ENCODE peak calls at places on chromosome 17, in six cellular contexts. A is ovary, R is A549, S is HCT116, Q is tibial nerve, U is Peyer's patch. X is an unnamed sample. For H3K4me1, the result is how much of the 10 kb centered on the place peaks cover.

GRCh38 chr17:29141484-29141835 is 38.7 kb downstream of the MYO18A start:
- DNase-seq in Q (no peak), U (no peak), R (no peak), S (no peak), A (no peak), X (no peak)

GRCh38 chr17:488993-489757 is 136.6 kb upstream of the RPH3AL start:
- DNase-seq in S (peak), U (peak), Q (no peak), R (no peak), A (peak), X (no peak)

GRCh38 chr17:4533522-4534502 is 21.4 kb downstream of the MYBBP1A start:
- DNase-seq in Q (peak), A (no peak), S (no peak), R (no peak), U (peak), X (no peak)

GRCh38 chr17:40319651-40320550 is 10.9 kb downstream of the RARA start:
- DNase-seq in U (peak), S (no peak), A (no peak), Q (peak), R (no peak), X (no peak)

GRCh38 chr17:55487727-55488436 is 23.4 kb downstream of the SMIM36 start:
- DNase-seq in R (no peak), A (no peak), Q (no peak), S (no peak), U (no peak), X (no peak)

GRCh38 chr17:27217631-27218030 is 76.3 kb upstream of the WSB1 start:
- DNase-seq in S (no peak), Q (no peak), A (no peak), R (no peak), U (peak), X (no peak)

GRCh38 chr17:28145348-28145747 is 102.9 kb downstream of the NLK start:
- DNase-seq in A (no peak), S (peak), Q (no peak), U (no peak), R (no peak), X (no peak)

GRCh38 chr17:77591231-77591785 is 367.2 kb upstream of the TNRC6C start:
- DNase-seq in S (no peak), A (no peak), R (no peak), Q (no peak), U (no peak), X (no peak)

GRCh38 chr17:78745407-78746088 is 36.5 kb downstream of the CYTH1 start:
- DNase-seq in U (no peak), Q (no peak), A (no peak), R (no peak), S (no peak), X (no peak)

GRCh38 chr17:69501591-69502468 is 87.3 kb downstream of the MAP2K6 start:
- DNase-seq in U (peak), S (no peak), R (peak), Q (no peak), A (peak), X (no peak)

GRCh38 chr17:330993-331701 is 21.5 kb downstream of the RPH3AL start:
- DNase-seq in S (no peak), R (no peak), A (peak), Q (peak), U (no peak), X (no peak)

GRCh38 chr17:62724398-62725146 is 83.5 kb downstream of the MARCHF10 start:
- DNase-seq in U (peak), S (no peak), Q (no peak), R (no peak), A (no peak), X (no peak)

GRCh38 chr17:59369026-59369724 is 37.7 kb downstream of the YPEL2 start:
- DNase-seq in U (no peak), R (no peak), S (no peak), Q (no peak), A (no peak), X (no peak)

GRCh38 chr17:82647593-82648164 is 565 bp downstream of the WDR45B start:
- DNase-seq in R (peak), Q (no peak), U (peak), A (no peak), S (no peak), X (no peak)

GRCh38 chr17:1158879-1159278 is 20.9 kb downstream of the ABR start:
- DNase-seq in S (no peak), U (no peak), Q (no peak), R (no peak), A (no peak), X (no peak)

GRCh38 chr17:21140911-21141310 is 14.1 kb downstream of the DHRS7B start:
- DNase-seq in U (no peak), S (no peak), R (no peak), Q (no peak), A (no peak), X (no peak)

GRCh38 chr17:13024033-13024432 is 6.2 kb upstream of the ELAC2 start:
- DNase-seq in U (no peak), Q (no peak), S (no peak), R (no peak), A (no peak), X (no peak)

GRCh38 chr17:58046230-58047094 is 36.8 kb upstream of the DYNLL2 start:
- DNase-seq in A (no peak), R (no peak), U (no peak), S (no peak), Q (no peak), X (no peak)

GRCh38 chr17:39002991-39003715 is 36.0 kb upstream of the FBXO47 start:
- DNase-seq in U (peak), A (no peak), R (no peak), Q (peak), S (no peak), X (no peak)

GRCh38 chr17:51461578-51462004 is 201.2 kb downstream of the UTP18 start:
- DNase-seq in U (peak), S (peak), A (peak), R (peak), Q (no peak), X (no peak)

GRCh38 chr17:31680126-31680525 is 178.9 kb downstream of the COPRS start:
- DNase-seq in S (no peak), U (no peak), A (no peak), Q (no peak), R (no peak), X (no peak)

GRCh38 chr17:27610304-27610676 is 20.7 kb upstream of the LGALS9 start:
- DNase-seq in R (no peak), A (no peak), S (no peak), U (no peak), Q (no peak), X (no peak)

GRCh38 chr17:39923836-39924690 is 3.3 kb downstream of the ORMDL3 start:
- DNase-seq in A (no peak), R (no peak), S (no peak), U (no peak), Q (no peak), X (no peak)

GRCh38 chr17:65987988-65988387 is 203.9 kb downstream of the CEP112 start:
- DNase-seq in A (no peak), Q (no peak), R (peak), S (peak), U (no peak), X (no peak)

GRCh38 chr17:10357768-10358167 is 15.0 kb downstream of the MYH13 start:
- DNase-seq in Q (no peak), R (peak), U (no peak), S (no peak), A (no peak), X (no peak)

GRCh38 chr17:49090885-49091594 is 41.5 kb upstream of the B4GALNT2 start:
- DNase-seq in R (no peak), A (no peak), S (no peak), U (peak), Q (no peak), X (no peak)

GRCh38 chr17:66441012-66441703 is 138.7 kb downstream of the PRKCA start:
- DNase-seq in A (no peak), Q (no peak), U (no peak), R (no peak), S (no peak), X (no peak)

GRCh38 chr17:76246080-76247066 is 6.1 kb upstream of the RNF157 start:
- DNase-seq in S (no peak), Q (no peak), U (peak), A (no peak), R (no peak), X (no peak)
- TF ChIP-seq POLR2A in S (no peak), Q (no peak), U (peak), A (no peak), R (no peak), X (no peak)

GRCh38 chr17:7476951-7477350 is 2.5 kb downstream of the ZBTB4 start:
- DNase-seq in Q (no peak), S (no peak), A (no peak), U (no peak), R (no peak), X (no peak)
- H3K4me1 ChIP-seq in Q (under half), S (half or more), A (under half), U (under half), R (under half), X (half or more)

DNA sequence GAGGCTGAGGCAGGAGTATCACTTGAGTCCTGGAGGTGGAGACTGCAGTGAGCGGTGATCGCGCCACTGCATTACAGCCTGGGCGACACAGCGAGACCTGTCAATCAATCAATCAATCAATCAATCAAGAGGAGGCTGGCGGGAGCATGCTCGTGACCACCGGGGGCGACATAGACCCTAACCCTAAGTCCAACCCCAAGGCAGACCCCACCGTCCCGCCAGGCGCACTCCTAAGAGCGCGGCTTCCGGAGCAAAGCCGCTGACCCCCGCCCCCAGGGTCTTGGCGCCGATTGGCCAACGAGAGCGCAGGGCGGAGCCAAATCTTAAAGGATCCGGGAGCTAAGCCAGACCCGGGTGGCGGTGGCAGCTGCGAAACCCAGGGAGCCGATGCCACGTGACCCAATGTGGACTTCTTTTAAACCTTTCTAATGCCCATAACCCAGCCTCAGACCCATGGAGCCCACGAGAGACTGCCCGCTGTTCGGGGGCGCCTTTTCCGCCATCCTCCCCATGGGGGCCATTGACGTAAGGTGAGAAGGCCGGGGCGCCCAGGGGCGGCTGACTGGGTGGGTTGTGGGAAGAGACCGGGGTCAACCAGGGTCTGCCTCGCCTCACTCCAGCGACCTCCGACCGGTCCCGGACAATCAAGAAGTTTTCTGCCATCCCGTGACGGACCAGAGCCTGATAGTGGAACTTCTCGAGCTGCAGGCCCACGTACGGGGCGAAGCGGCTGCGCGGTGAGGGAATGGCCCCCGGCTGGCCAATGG is at the start of gene RANGRF:
- DNase-seq in Q (peak), U (peak), A (peak), R (peak), S (peak), X (peak)
- TF ChIP-seq POLR2A in Q (peak), U (peak), A (peak), R (peak), S (peak), X (peak)

DNA sequence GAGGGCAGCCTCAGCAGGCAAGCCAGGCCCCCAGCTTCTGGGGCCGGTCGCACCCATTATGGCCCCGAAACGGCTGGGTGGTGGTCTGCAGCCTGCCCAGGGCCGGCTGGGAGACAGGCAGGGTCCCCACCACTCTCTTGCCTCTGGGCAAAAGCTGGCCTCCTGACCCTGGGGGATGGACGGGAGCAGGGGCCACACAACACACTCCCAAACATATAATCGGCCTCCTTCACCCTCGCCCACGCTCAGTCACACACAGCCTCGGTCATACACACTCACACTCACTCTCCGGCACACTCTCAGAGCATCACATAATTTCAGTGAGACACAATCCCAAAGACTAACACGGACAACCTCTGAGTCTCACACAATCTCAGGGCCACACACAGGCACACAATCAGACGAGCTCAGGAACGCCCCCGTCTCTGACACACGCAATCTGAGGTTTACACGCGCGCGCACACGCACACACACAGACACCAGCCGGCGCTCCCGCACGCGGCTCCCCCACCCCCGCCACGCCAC is 563 bp downstream of the PEMT start:
- DNase-seq in S (no peak), R (no peak), A (no peak), U (no peak), Q (no peak), X (no peak)
- H3K4me1 ChIP-seq in S (under half), R (under half), A (under half), U (under half), Q (under half), X (half or more)

GRCh38 chr17:14552311-14552710 is 251.4 kb downstream of the HS3ST3B1 start:
- DNase-seq in U (no peak), A (no peak), S (no peak), Q (no peak), R (no peak), X (no peak)
- TF ChIP-seq POLR2A in U (no peak), A (no peak), S (no peak), Q (no peak), R (no peak), X (no peak)

GRCh38 chr17:76501018-76501826 is at the start of gene RHBDF2:
- DNase-seq in U (peak), A (peak), R (peak), S (peak), Q (peak), X (no peak)
- H3K4me1 ChIP-seq in U (under half), A (under half), R (under half), S (under half), Q (under half), X (half or more)